ENCODE peak calls at places on chromosome 20, in four cellular contexts. W, I, R and P are unnamed samples.

GRCh38 chr20:33814238-33814712 is 3.1 kb downstream of the CHMP4B start:
- DNase-seq in W (no peak), I (no peak), R (no peak), P (no peak)

GRCh38 chr20:4607287-4607713 is 114.4 kb upstream of the PRND start:
- DNase-seq in I (peak; percentile 68), R (no peak), W (peak; percentile 39), P (no peak)

GRCh38 chr20:47740225-47741184 is 44.8 kb downstream of the SULF2 start:
- DNase-seq in R (no peak), I (no peak), W (peak; percentile 40), P (peak; percentile 72)

GRCh38 chr20:37337208-37337955 is 8.6 kb upstream of the SRC start:
- DNase-seq in W (no peak), I (no peak), R (no peak), P (no peak)

GRCh38 chr20:3635346-3635745 is 27.9 kb downstream of the GFRA4 start:
- DNase-seq in I (no peak), W (no peak), R (no peak), P (no peak)

GRCh38 chr20:54123587-54124180 is 50.1 kb downstream of the CYP24A1 start:
- DNase-seq in W (peak; percentile 30), R (no peak), I (no peak), P (no peak)

GRCh38 chr20:6178537-6178936 is 55.7 kb upstream of the FERMT1 start:
- DNase-seq in I (peak; percentile 35), W (no peak), R (no peak), P (no peak)

GRCh38 chr20:14114049-14114448 is 118.7 kb downstream of the MACROD2 start:
- DNase-seq in I (no peak), W (no peak), R (no peak), P (no peak)

GRCh38 chr20:62914970-62915457 is 11.3 kb downstream of the DIDO1 start:
- DNase-seq in I (peak; percentile 39), R (no peak), W (no peak), P (no peak)

GRCh38 chr20:16472045-16472872 is 101.0 kb downstream of the KIF16B start:
- DNase-seq in W (no peak), I (no peak), R (no peak), P (no peak)

GRCh38 chr20:669573-669972 is 6.0 kb downstream of the SCRT2 start:
- DNase-seq in I (no peak), R (no peak), W (peak; percentile 65), P (no peak)

GRCh38 chr20:50226093-50226974 is 35.7 kb downstream of the CEBPB start:
- DNase-seq in I (no peak), W (peak; percentile 46), R (peak; percentile 80), P (peak; percentile 84)

GRCh38 chr20:24479595-24479994 is 10.2 kb downstream of the SYNDIG1 start:
- DNase-seq in I (no peak), R (peak; percentile 23), W (no peak), P (no peak)

GRCh38 chr20:32999603-33000250 is 4.5 kb downstream of the SUN5 start:
- DNase-seq in R (no peak), W (no peak), I (no peak), P (no peak)

GRCh38 chr20:40887100-40887499 is 141.5 kb upstream of the TOP1 start:
- DNase-seq in I (no peak), R (no peak), W (no peak), P (no peak)

GRCh38 chr20:32752458-32753250 is 9.4 kb upstream of the COMMD7 start:
- DNase-seq in W (no peak), R (no peak), I (no peak), P (no peak)

GRCh38 chr20:62921119-62921687 is 5.1 kb downstream of the DIDO1 start:
- DNase-seq in I (no peak), R (no peak), W (peak; percentile 53), P (no peak)

GRCh38 chr20:63475209-63475608 is 2.8 kb upstream of the KCNQ2 start:
- DNase-seq in I (no peak), R (no peak), W (no peak), P (no peak)

GRCh38 chr20:63232235-63233060 is 3.3 kb upstream of the BIRC7 start:
- DNase-seq in I (no peak), R (no peak), W (no peak), P (no peak)

GRCh38 chr20:32473231-32474008 is 111.7 kb downstream of the NOL4L start:
- DNase-seq in W (peak; percentile 32), R (no peak), I (no peak), P (no peak)

GRCh38 chr20:4812641-4813075 is 90.9 kb downstream of the PRND start:
- DNase-seq in I (no peak), R (no peak), W (no peak), P (no peak)

GRCh38 chr20:62832951-62833391 is 16.1 kb downstream of the COL9A3 start:
- DNase-seq in W (peak; percentile 21), I (no peak), R (no peak), P (peak; percentile 64)